ENCODE peak calls at places on chromosomes 5 and 9, in eight cellular contexts. D, W, I, T, Q, X, C and Y are unnamed samples.

GRCh38 chr5:103424008-103424407 is 138.6 kb downstream of the NUDT12 start:
- DNase-seq in W (no peak), D (peak; percentile 84), Q (peak; percentile 14), I (no peak), T (no peak), X (peak; percentile 46), C (no peak), Y (no peak)

GRCh38 chr5:41935544-41935943 is 10.5 kb downstream of the FBXO4 start:
- DNase-seq in X (no peak), I (no peak), Q (no peak), W (no peak), C (no peak), T (no peak), D (no peak), Y (no peak)

GRCh38 chr9:103537426-103537825 is 542.3 kb downstream of the CYLC2 start:
- DNase-seq in I (no peak), X (no peak), Q (no peak), T (no peak), W (no peak), D (no peak), C (no peak), Y (no peak)

GRCh38 chr5:64690417-64691151 is at the start of gene SHISAL2B:
- DNase-seq in W (no peak), X (no peak), C (peak; percentile 11), Q (no peak), I (peak; percentile 50), T (peak; percentile 36), D (peak; percentile 37), Y (no peak)

GRCh38 chr5:28215091-28215490 is 1176.7 kb upstream of the CDH9 start:
- DNase-seq in Q (no peak), D (no peak), C (no peak), T (no peak), W (no peak), I (no peak), X (no peak), Y (no peak)

GRCh38 chr5:129973716-129974426 is 69.6 kb downstream of the CHSY3 start:
- DNase-seq in I (no peak), T (no peak), W (no peak), C (no peak), X (peak; percentile 15), Q (no peak), D (peak; percentile 65), Y (no peak)

GRCh38 chr9:91834740-91835139 is 115.3 kb downstream of the ROR2 start:
- DNase-seq in X (no peak), D (no peak), T (no peak), W (no peak), I (no peak), C (no peak), Q (no peak), Y (no peak)

GRCh38 chr9:114057161-114057560 is 20.9 kb downstream of the AMBP start:
- DNase-seq in T (no peak), W (no peak), C (peak; percentile 1), D (no peak), X (no peak), Q (no peak), I (no peak), Y (no peak)

GRCh38 chr5:71938886-71939285 is 168.4 kb upstream of the MAP1B start:
- DNase-seq in C (no peak), Q (no peak), W (no peak), D (peak; percentile 23), I (no peak), T (peak; percentile 15), X (no peak), Y (no peak)

GRCh38 chr5:148393390-148393741 is 9.6 kb downstream of the FBXO38 start:
- DNase-seq in T (no peak), Q (no peak), X (peak; percentile 25), W (no peak), D (no peak), C (no peak), I (no peak), Y (no peak)

GRCh38 chr5:37657046-37657445 is 182.8 kb downstream of the GDNF start:
- DNase-seq in W (no peak), T (no peak), C (no peak), I (no peak), Q (no peak), D (no peak), X (no peak), Y (no peak)

GRCh38 chr9:137129089-137129455 is 9.9 kb upstream of the GRIN1 start:
- DNase-seq in C (peak; percentile 61), D (peak; percentile 25), T (no peak), Q (no peak), X (peak; percentile 25), W (no peak), I (no peak), Y (no peak)

GRCh38 chr5:27377626-27378025 is 339.2 kb upstream of the CDH9 start:
- DNase-seq in C (no peak), T (no peak), X (no peak), D (peak; percentile 19), W (no peak), I (no peak), Q (no peak), Y (no peak)

GRCh38 chr5:134136221-134136631 is 21.7 kb downstream of the TCF7 start:
- DNase-seq in I (no peak), T (no peak), X (no peak), D (no peak), W (no peak), C (no peak), Q (no peak), Y (peak; percentile 16)

GRCh38 chr9:26833792-26834191 is 58.8 kb downstream of the CAAP1 start:
- DNase-seq in W (no peak), X (no peak), Q (peak; percentile 47), C (peak; percentile 14), D (peak; percentile 9), I (no peak), T (no peak), Y (no peak)

GRCh38 chr5:54669845-54670635 is 152.5 kb downstream of the SNX18 start:
- DNase-seq in W (no peak), X (peak; percentile 48), C (peak; percentile 57), Q (no peak), T (no peak), I (no peak), D (no peak), Y (no peak)

GRCh38 chr9:6218099-6218502 is 2.5 kb downstream of the IL33 start:
- DNase-seq in Q (no peak), I (no peak), W (no peak), D (peak; percentile 74), X (peak; percentile 49), C (no peak), T (no peak), Y (no peak)

GRCh38 chr5:53167836-53168235 is 58.3 kb upstream of the MOCS2 start:
- DNase-seq in T (no peak), C (no peak), W (peak; percentile 61), Q (no peak), X (peak; percentile 39), D (peak; percentile 74), I (no peak), Y (no peak)

GRCh38 chr5:53172630-53173029 is 63.1 kb upstream of the MOCS2 start:
- DNase-seq in T (no peak), X (no peak), D (no peak), I (no peak), W (no peak), C (no peak), Q (no peak), Y (no peak)

GRCh38 chr5:53169933-53170332 is 60.4 kb upstream of the MOCS2 start:
- DNase-seq in X (no peak), W (no peak), T (no peak), I (no peak), C (no peak), Q (no peak), D (no peak), Y (no peak)

GRCh38 chr5:53173083-53173482 is 63.5 kb upstream of the MOCS2 start:
- DNase-seq in W (no peak), Q (no peak), D (no peak), C (no peak), X (no peak), I (no peak), T (no peak), Y (no peak)

DNA sequence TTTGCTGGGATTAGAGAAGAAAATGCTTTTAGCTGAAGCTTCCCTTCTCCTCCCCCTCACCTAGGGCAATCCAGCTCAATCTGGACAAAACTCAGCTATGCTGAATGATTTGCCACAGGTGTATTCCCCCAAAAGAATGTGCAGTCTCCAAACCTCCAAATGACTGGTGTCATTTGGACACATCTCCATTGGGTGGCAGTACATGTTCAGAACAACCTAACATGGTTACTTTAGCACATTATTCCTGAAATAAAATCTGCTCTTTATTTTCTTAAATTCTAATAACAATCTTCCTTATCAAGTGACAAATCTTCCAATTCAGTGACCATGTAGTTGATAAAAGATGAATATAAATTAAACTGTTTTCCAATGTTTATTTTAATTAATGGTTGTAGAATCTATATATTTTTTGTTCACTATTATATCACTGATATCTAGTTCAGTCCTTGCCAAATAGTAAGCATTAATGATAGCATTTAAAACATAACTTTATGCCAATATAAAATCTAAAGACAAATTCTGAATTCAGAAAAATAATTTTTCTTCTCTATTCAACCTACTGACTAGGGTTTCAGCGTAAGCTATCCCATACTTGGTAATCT is 61.3 kb upstream of the MOCS2 start:
- DNase-seq in Q (peak; percentile 21), W (no peak), T (no peak), C (peak; percentile 10), I (peak; percentile 19), X (peak; percentile 63), D (peak; percentile 72), Y (no peak)
- TF ChIP-seq CTCF in Q (peak; percentile 55), W (peak; percentile 33), T (peak; percentile 70), C (peak; percentile 64), I (peak; percentile 58), X (peak; percentile 73), D (peak; percentile 72), Y (no peak)

GRCh38 chr9:121984726-121985402 is 108.2 kb downstream of the TTLL11 start:
- DNase-seq in I (no peak), Q (no peak), C (no peak), W (no peak), X (peak; percentile 91), D (peak; percentile 90), T (no peak), Y (no peak)
- TF ChIP-seq CTCF in I (no peak), Q (no peak), C (no peak), W (no peak), X (no peak), D (no peak), T (no peak), Y (no peak)

DNA sequence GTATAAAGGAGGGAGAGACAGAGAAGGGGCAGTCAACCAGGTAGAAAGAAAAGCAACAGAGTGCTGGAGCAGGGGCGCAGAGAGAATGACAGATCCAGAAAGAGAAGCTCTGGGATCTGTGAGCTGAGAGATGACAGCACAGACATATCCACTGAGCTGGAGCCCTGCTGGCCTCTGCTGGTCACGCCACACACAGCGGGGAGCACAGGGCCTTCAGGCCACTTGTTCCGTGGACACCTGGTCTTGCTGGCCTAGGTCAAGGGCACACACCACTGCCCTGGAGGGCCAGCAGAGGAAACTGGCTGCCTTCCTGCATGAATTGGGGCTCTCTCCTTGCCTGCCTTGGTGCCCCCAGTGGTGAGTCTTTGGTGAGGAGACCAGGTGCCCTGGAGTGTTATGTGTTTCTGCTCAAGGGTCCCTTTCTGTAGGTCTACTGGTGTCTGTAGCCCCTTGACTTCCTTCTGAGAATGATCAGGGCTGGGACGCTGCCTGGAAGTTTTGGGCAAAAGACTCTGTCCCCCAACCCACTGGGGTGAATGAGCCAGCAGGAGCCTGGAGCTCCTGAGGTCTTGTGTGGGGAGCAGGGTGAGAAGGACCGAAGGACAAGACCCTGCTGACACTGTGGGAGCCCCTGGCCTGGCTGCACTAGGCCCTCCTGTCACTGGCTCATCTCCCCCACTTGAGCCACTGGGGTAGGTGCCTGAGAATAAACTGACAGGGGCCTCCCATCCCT is 59.2 kb upstream of the ADAMTS2 start:
- DNase-seq in D (peak; percentile 65), X (peak; percentile 42), I (no peak), C (no peak), W (no peak), Q (no peak), T (no peak), Y (no peak)
- TF ChIP-seq CTCF in D (peak; percentile 72), X (peak; percentile 57), I (no peak), C (peak; percentile 35), W (peak; percentile 16), Q (peak; percentile 37), T (peak; percentile 7), Y (no peak)

GRCh38 chr9:134135343-134136116 is at the start of gene WDR5:
- DNase-seq in C (peak; percentile 95), Q (peak; percentile 56), D (peak; percentile 92), T (peak; percentile 93), X (peak; percentile 85), I (peak; percentile 95), W (peak; percentile 96), Y (peak; percentile 78)
- TF ChIP-seq CTCF in C (peak; percentile 30), Q (peak; percentile 21), D (no peak), T (peak; percentile 34), X (peak; percentile 3), I (no peak), W (peak; percentile 10), Y (no peak)